ENCODE peak calls at places on chromosomes 1 and 21, in nine cellular contexts. B is ovary, G is heart left ventricle, W is endothelial cell of umbilical vein, H is right lobe of liver, M is transverse colon, O is body of pancreas, F is spleen, X is A549. J is an unnamed sample. For H3K4me1, the result is how much of the 10 kb centered on the place peaks cover.

GRCh38 chr1:111510003-111510380 is 6.6 kb upstream of the ADORA3 start:
- DNase-seq in M (no peak), F (no peak), W (peak), O (no peak), B (no peak), G (no peak), X (no peak), H (peak), J (peak)

GRCh38 chr1:200172311-200172710 is 144.8 kb downstream of the NR5A2 start:
- DNase-seq in M (no peak), X (no peak), G (no peak), B (no peak), F (no peak), H (no peak), O (no peak), W (no peak), J (no peak)

GRCh38 chr1:27659497-27660299 is 12.3 kb downstream of the IFI6 start:
- DNase-seq in X (peak), H (peak), F (peak), B (peak), O (peak), M (peak), G (peak), W (peak), J (peak)

GRCh38 chr1:186463511-186463910 is 2.6 kb upstream of the PDC start:
- DNase-seq in H (no peak), G (no peak), M (no peak), W (no peak), F (no peak), O (no peak), B (no peak), X (no peak), J (no peak)

GRCh38 chr1:226912587-226913176 is 27.4 kb upstream of the COQ8A start:
- DNase-seq in O (peak), H (peak), B (peak), W (peak), G (peak), X (peak), M (peak), F (peak), J (peak)

GRCh38 chr1:100304921-100305320 is 38.9 kb downstream of the RTCA start:
- DNase-seq in H (no peak), W (no peak), F (no peak), G (no peak), O (no peak), M (no peak), X (no peak), B (no peak), J (no peak)

GRCh38 chr1:234554478-234555311 is 55.3 kb downstream of the IRF2BP2 start:
- DNase-seq in H (no peak), M (no peak), X (no peak), O (peak), G (no peak), W (no peak), F (no peak), B (no peak), J (no peak)

GRCh38 chr1:29240400-29240837 is 4.1 kb downstream of the PTPRU start:
- DNase-seq in M (no peak), O (no peak), W (no peak), B (no peak), X (no peak), H (no peak), F (no peak), G (no peak), J (no peak)

GRCh38 chr1:101587749-101588148 is 350.9 kb downstream of the S1PR1 start:
- DNase-seq in H (peak), F (no peak), M (peak), W (peak), B (peak), O (peak), X (no peak), G (peak), J (no peak)

GRCh38 chr1:176206006-176206960 is 803 bp downstream of the COP1 start:
- DNase-seq in F (peak), O (peak), H (peak), M (peak), W (peak), X (peak), G (no peak), B (no peak), J (peak)

GRCh38 chr1:198361373-198361772 is 179.1 kb downstream of the ATP6V1G3 start:
- DNase-seq in O (no peak), M (no peak), B (no peak), F (no peak), H (no peak), X (no peak), W (no peak), G (no peak), J (no peak)

GRCh38 chr1:106986603-106987002 is 69.9 kb upstream of the PRMT6 start:
- DNase-seq in H (no peak), F (no peak), M (no peak), X (no peak), W (no peak), G (no peak), B (no peak), O (no peak), J (no peak)

GRCh38 chr21:45140346-45140940 is 66.1 kb downstream of the ADARB1 start:
- DNase-seq in M (peak), H (peak), O (peak), G (peak), W (peak), X (peak), F (peak), B (peak), J (peak)

GRCh38 chr1:93353286-93353685 is 7.6 kb downstream of the DR1 start:
- DNase-seq in G (no peak), M (no peak), H (no peak), F (no peak), W (peak), X (no peak), O (no peak), B (no peak), J (no peak)

GRCh38 chr1:200184196-200184595 is 156.7 kb downstream of the NR5A2 start:
- DNase-seq in H (peak), X (peak), M (peak), B (no peak), F (peak), G (peak), O (peak), W (peak), J (peak)

GRCh38 chr1:114116086-114116485 is 37.6 kb downstream of the SYT6 start:
- DNase-seq in H (no peak), M (no peak), X (no peak), F (no peak), W (no peak), O (no peak), G (no peak), B (no peak), J (no peak)

GRCh38 chr1:163186910-163187309 is 15.8 kb downstream of the RGS5 start:
- DNase-seq in W (no peak), F (no peak), H (no peak), M (no peak), X (no peak), G (no peak), O (no peak), B (no peak), J (no peak)

GRCh38 chr1:186984959-186985358 is 156.2 kb downstream of the PLA2G4A start:
- DNase-seq in X (no peak), F (no peak), G (no peak), H (no peak), O (no peak), B (no peak), M (no peak), W (peak), J (no peak)

GRCh38 chr1:222798975-222799374 is 15.9 kb upstream of the DISP1 start:
- DNase-seq in W (no peak), B (no peak), M (no peak), O (no peak), H (no peak), X (no peak), F (no peak), G (no peak), J (no peak)

GRCh38 chr1:39545531-39545930 is 31.1 kb downstream of the PABPC4 start:
- DNase-seq in F (no peak), W (no peak), M (no peak), O (no peak), G (no peak), H (no peak), B (no peak), X (no peak), J (no peak)

GRCh38 chr21:21921410-21922232 is 923.4 kb downstream of the NCAM2 start:
- DNase-seq in O (peak), B (no peak), X (no peak), H (no peak), G (no peak), W (no peak), M (no peak), F (no peak), J (no peak)

GRCh38 chr1:32500387-32501209 is 35.7 kb downstream of the ZBTB8B start:
- DNase-seq in X (peak), W (peak), B (peak), G (peak), O (peak), F (peak), H (peak), M (peak), J (peak)

GRCh38 chr1:182195733-182196132 is 134.2 kb upstream of the ZNF648 start:
- DNase-seq in F (no peak), H (no peak), G (no peak), O (no peak), M (no peak), B (no peak), W (no peak), X (no peak), J (no peak)

GRCh38 chr1:178010674-178011073 is 40.8 kb upstream of the SEC16B start:
- DNase-seq in H (no peak), X (no peak), F (no peak), B (no peak), G (no peak), W (no peak), O (no peak), M (no peak), J (no peak)

GRCh38 chr1:173410133-173410793 is 66.9 kb upstream of the PRDX6 start:
- DNase-seq in G (no peak), H (no peak), B (no peak), O (no peak), F (no peak), X (no peak), M (no peak), W (no peak), J (no peak)

GRCh38 chr1:20603473-20604464 is 14.9 kb downstream of the CDA start:
- DNase-seq in G (no peak), H (no peak), O (no peak), B (no peak), M (no peak), F (no peak), X (no peak), W (no peak), J (no peak)

GRCh38 chr1:84698718-84699117 is 8.5 kb upstream of the SSX2IP start:
- DNase-seq in F (no peak), W (peak), M (no peak), G (no peak), O (no peak), X (peak), H (no peak), B (no peak), J (no peak)

GRCh38 chr1:21622466-21623315 is 46.5 kb downstream of the RAP1GAP start:
- DNase-seq in B (peak), W (no peak), H (peak), X (no peak), F (no peak), M (peak), O (peak), G (no peak), J (peak)

GRCh38 chr1:115507256-115507589 is 134.5 kb upstream of the VANGL1 start:
- DNase-seq in O (peak), F (no peak), H (no peak), G (no peak), B (no peak), X (no peak), M (no peak), W (peak), J (no peak)

GRCh38 chr1:19620786-19621185 is 23.3 kb upstream of the NBL1 start:
- DNase-seq in B (no peak), H (no peak), M (no peak), G (no peak), O (no peak), X (no peak), W (no peak), F (no peak), J (no peak)

GRCh38 chr1:66256629-66257575 is 277.1 kb upstream of the SGIP1 start:
- DNase-seq in H (no peak), W (no peak), M (no peak), B (no peak), G (no peak), O (no peak), F (no peak), X (no peak), J (no peak)

GRCh38 chr21:44802396-44803153 is 955 bp upstream of the UBE2G2 start:
- DNase-seq in X (peak), O (no peak), G (no peak), W (no peak), M (no peak), B (no peak), F (no peak), H (no peak), J (no peak)

GRCh38 chr1:45567911-45568310 is 15.9 kb upstream of the NASP start:
- DNase-seq in X (no peak), O (no peak), H (no peak), F (no peak), W (no peak), M (no peak), G (no peak), B (no peak), J (no peak)

GRCh38 chr1:41313661-41314131 is 47.5 kb upstream of the FOXO6 start:
- DNase-seq in F (no peak), H (no peak), M (no peak), B (no peak), W (peak), X (no peak), O (peak), G (no peak), J (peak)

GRCh38 chr1:63087966-63088365 is 234.4 kb upstream of the FOXD3 start:
- DNase-seq in G (no peak), M (no peak), B (no peak), X (no peak), H (no peak), F (no peak), O (no peak), W (no peak), J (no peak)

GRCh38 chr1:240776237-240776636 is 164.3 kb upstream of the GREM2 start:
- DNase-seq in B (no peak), O (no peak), W (no peak), M (peak), G (no peak), X (no peak), H (no peak), F (no peak), J (no peak)

GRCh38 chr1:28244549-28245251 is 8.8 kb downstream of the ATP5IF1 start:
- DNase-seq in W (no peak), H (no peak), F (no peak), O (no peak), X (no peak), M (peak), B (no peak), G (no peak), J (no peak)

GRCh38 chr1:208772891-208773290 is 528.7 kb upstream of the PLXNA2 start:
- DNase-seq in X (no peak), H (no peak), G (no peak), O (no peak), B (no peak), F (no peak), W (no peak), M (no peak), J (peak)

GRCh38 chr1:58762806-58763205 is 21.0 kb downstream of the JUN start:
- DNase-seq in G (no peak), O (no peak), F (no peak), X (no peak), B (no peak), W (peak), H (no peak), M (no peak), J (no peak)

GRCh38 chr1:184416476-184416875 is 29.6 kb downstream of the C1orf21 start:
- DNase-seq in B (no peak), G (no peak), M (no peak), W (no peak), H (no peak), F (no peak), O (no peak), X (no peak), J (no peak)

GRCh38 chr1:184412472-184412871 is 25.6 kb downstream of the C1orf21 start:
- DNase-seq in H (no peak), W (no peak), G (no peak), M (no peak), X (no peak), F (no peak), O (no peak), B (no peak), J (no peak)

GRCh38 chr1:184419734-184420161 is 32.9 kb downstream of the C1orf21 start:
- DNase-seq in M (no peak), W (no peak), H (no peak), G (no peak), B (no peak), O (no peak), X (no peak), F (no peak), J (no peak)

GRCh38 chr1:184418955-184419733 is 32.3 kb downstream of the C1orf21 start:
- DNase-seq in M (no peak), G (no peak), X (no peak), O (no peak), F (no peak), B (no peak), H (no peak), W (no peak), J (no peak)

DNA sequence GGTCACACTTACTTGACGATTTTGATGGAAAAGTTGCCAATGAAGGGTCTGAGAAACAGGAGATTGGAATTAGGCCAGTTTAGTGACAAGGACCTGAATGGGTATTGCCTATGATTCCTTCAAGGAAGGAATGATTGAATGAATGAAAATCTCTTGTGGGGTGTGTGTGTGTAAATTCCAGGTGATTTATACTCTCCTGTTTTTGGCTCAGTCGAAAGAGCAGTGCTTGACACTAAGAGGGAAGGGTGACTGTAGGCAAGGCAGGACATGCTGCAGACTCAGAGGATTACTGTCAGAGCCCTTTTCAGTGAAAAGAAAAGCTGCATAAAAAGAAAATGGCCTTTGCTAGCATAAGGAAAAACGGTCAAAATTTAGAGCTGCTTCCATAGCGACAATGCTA is 30.1 kb downstream of the C1orf21 start:
- DNase-seq in M (no peak), H (no peak), G (no peak), X (no peak), F (no peak), O (no peak), W (no peak), B (no peak), J (no peak)
- H3K4me1 ChIP-seq in M (under half), H (under half), G (under half), X (under half), F (under half), O (under half), W (under half), B (under half), J (under half)

DNA sequence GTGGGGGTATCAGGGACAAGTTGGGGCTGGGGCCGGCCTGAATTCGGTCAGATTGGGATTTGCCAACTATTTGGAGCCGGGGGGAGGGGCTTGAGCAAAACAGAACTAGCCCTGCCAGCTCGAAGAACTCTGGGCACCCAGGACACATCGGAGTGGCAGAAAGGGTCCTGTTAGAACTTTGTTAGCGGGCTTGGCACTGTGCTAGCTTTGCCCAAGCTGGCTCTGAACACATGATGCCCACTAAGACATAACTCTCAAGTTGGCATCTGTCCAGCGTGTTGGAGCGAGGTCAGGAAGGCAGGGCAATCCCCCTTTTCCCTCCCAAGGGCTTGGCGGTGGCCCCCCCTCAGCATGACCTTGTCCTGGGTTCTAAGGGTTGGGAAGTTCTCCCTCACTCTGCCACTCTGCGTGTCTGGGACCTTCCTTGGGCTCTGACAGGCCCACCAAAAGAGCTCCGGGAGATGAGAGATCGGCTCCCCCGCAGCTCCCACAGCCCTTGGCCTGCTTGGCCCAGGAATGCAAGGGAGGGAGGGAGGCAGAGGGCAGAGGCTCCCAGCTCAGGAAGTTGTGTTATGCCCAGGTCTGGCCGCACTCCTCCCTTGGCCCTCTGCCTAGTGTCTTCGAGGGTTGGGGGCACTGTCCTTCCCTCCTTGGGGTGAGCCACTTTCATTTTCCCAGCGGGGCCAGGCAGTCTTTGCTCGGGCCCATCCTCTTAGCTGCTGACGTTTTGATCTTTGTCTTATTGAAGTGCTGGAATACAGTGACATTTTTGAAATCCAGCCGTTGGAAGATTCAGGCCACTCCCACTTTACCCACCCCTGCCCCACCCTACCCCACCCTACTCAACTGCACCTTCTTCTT is 1.2 kb downstream of the LMNA start:
- DNase-seq in X (no peak), F (no peak), M (peak), O (peak), H (peak), G (peak), B (peak), W (peak), J (peak)
- TF ChIP-seq POLR2A in X (no peak), F (no peak), M (peak), O (peak), H (peak), G (no peak), B (no peak), W (peak), J (no peak)

GRCh38 chr1:17209446-17209845 is 4.5 kb downstream of the PADI1 start:
- DNase-seq in B (no peak), X (no peak), O (no peak), G (no peak), M (no peak), W (no peak), F (no peak), H (no peak), J (no peak)
- H3K4me1 ChIP-seq in B (under half), X (under half), O (under half), G (under half), M (under half), W (under half), F (under half), H (under half), J (under half)

DNA sequence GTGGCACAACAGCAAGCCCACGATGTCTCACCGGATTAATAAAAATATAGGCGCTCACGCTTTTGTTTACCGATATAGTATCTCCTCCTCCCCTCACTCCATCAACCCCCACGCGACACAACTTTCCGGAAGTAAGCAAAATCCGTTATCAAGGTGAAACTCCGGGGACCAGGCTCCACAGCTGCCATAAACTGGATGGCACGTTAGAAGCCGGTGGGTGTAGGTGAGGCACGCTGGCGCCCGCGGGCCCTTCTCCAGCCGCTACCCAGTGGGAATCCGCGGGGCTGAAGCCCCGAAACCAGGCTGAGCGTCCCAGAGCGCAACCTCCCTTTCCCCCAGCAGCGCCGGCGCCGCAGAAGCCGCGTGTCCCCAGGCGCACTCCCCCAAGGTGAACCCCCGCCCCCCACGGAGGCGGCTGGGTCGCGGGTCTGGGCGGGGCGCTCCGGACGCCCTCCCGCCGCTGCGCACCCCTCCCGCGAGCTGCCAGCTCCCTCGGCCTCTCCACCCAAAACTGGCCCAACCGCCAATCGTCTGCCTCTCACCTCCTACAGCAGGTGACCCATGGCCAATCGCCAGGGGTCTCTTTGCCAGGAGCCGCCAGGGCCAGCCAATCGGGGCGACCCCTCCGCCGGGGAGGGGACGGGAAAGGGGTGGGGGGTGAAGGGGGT is 112.4 kb downstream of the OSBPL9 start:
- DNase-seq in G (peak), W (peak), H (peak), O (peak), M (peak), F (peak), X (peak), B (peak), J (peak)
- TF ChIP-seq POLR2A in G (no peak), W (no peak), H (peak), O (peak), M (peak), F (no peak), X (peak), B (no peak), J (no peak)